ENCODE peak calls at places on chromosomes 5 and 9, in ten cellular contexts. S, U, B, K, Y, W, Q, M, I and V are unnamed samples.

GRCh38 chr9:98369896-98370295 is 114.4 kb upstream of the TBC1D2 start:
- DNase-seq in U (no peak), B (no peak), Y (no peak), I (no peak), S (no peak), W (no peak), K (no peak), Q (no peak), M (no peak), V (no peak)

GRCh38 chr9:132820545-132820944 is 57.5 kb downstream of the AK8 start:
- DNase-seq in K (no peak), Y (no peak), M (no peak), B (no peak), I (no peak), S (no peak), U (no peak), W (no peak), Q (no peak), V (no peak)

GRCh38 chr5:94240616-94241287 is 377.7 kb downstream of the KIAA0825 start:
- DNase-seq in Q (no peak), I (peak), U (no peak), W (no peak), K (peak), B (peak), M (peak), S (no peak), Y (no peak), V (peak)

GRCh38 chr9:131608469-131609115 is 63.3 kb downstream of the PRRT1B start:
- DNase-seq in K (peak), B (peak), W (no peak), I (peak), Y (peak), M (peak), S (no peak), U (no peak), Q (peak), V (peak)

GRCh38 chr9:120579139-120579749 is 723 bp downstream of the CDK5RAP2 start:
- DNase-seq in Q (no peak), Y (no peak), B (no peak), S (no peak), U (no peak), M (peak), I (no peak), K (no peak), W (no peak), V (no peak)

GRCh38 chr5:179212870-179213269 is 132.4 kb downstream of the ADAMTS2 start:
- DNase-seq in K (no peak), S (no peak), Q (no peak), B (no peak), Y (no peak), U (no peak), I (peak), W (no peak), M (peak), V (no peak)

GRCh38 chr9:69314547-69314946 is 10.5 kb upstream of the ENTREP1 start:
- DNase-seq in Q (no peak), W (no peak), K (no peak), I (no peak), U (no peak), Y (no peak), B (no peak), M (no peak), S (no peak), V (no peak)

GRCh38 chr5:33439905-33440481 is 772 bp upstream of the TARS1 start:
- DNase-seq in M (no peak), K (no peak), U (no peak), B (no peak), Q (no peak), Y (no peak), I (no peak), W (no peak), S (no peak), V (no peak)

GRCh38 chr9:93136693-93137092 is 2.6 kb upstream of the NINJ1 start:
- DNase-seq in I (no peak), M (no peak), W (no peak), U (no peak), S (no peak), K (no peak), Q (no peak), Y (no peak), B (no peak), V (no peak)

GRCh38 chr9:30039712-30040111 is 2344.7 kb upstream of the ACO1 start:
- DNase-seq in I (no peak), W (no peak), K (no peak), M (no peak), Q (no peak), Y (no peak), S (no peak), U (no peak), B (no peak), V (no peak)

GRCh38 chr5:93790401-93790800 is 49.0 kb upstream of the POU5F2 start:
- DNase-seq in U (no peak), M (no peak), Y (no peak), S (no peak), W (no peak), Q (no peak), I (peak), K (no peak), B (no peak), V (peak)

GRCh38 chr5:139636975-139637408 is 11.2 kb upstream of the CXXC5 start:
- DNase-seq in U (no peak), K (no peak), M (peak), Y (no peak), W (no peak), Q (no peak), I (no peak), B (no peak), S (no peak), V (no peak)